ENCODE peak calls at places on chromosome 14, in ten cellular contexts. F is left colon; R is ecto neural progenitor cell; B is cardiac muscle cell; I is AG08395; N is HTR-8/SVneo; L is LHCN-M2; H is LoVo; Q is stimulated activated effector memory CD8-positive, alpha-beta T cell treated with anti-CD3 and anti-CD28 coated beads, Interleukin-12 subunit alpha, Interleukin-12 subunit beta, amount 100 ng/mL, for 72 hours; G is ovary. K is an unnamed sample.

GRCh38 chr14:24392327-24393098 is 6.3 kb upstream of the NYNRIN start:
- DNase-seq in F (no peak), R (no peak), B (no peak), I (peak), N (peak), L (no peak), H (peak), Q (no peak), G (no peak), K (peak)

GRCh38 chr14:98192946-98193345 is 1079.1 kb downstream of the BCL11B start:
- DNase-seq in F (no peak), R (no peak), B (no peak), I (no peak), N (no peak), L (no peak), H (no peak), Q (no peak), G (no peak), K (no peak)

GRCh38 chr14:75542585-75543091 is 20.4 kb downstream of the BATF start:
- DNase-seq in F (peak), R (no peak), B (peak), I (peak), N (no peak), L (no peak), H (no peak), Q (peak), G (no peak), K (no peak)

GRCh38 chr14:102495482-102496330 is 13.9 kb downstream of the ANKRD9 start:
- DNase-seq in F (no peak), R (peak), B (no peak), I (no peak), N (no peak), L (no peak), H (no peak), Q (no peak), G (no peak), K (no peak)

GRCh38 chr14:54572316-54572715 is 5.4 kb downstream of the SAMD4A start:
- DNase-seq in F (no peak), R (no peak), B (peak), I (no peak), N (no peak), L (peak), H (no peak), Q (no peak), G (no peak), K (peak)

GRCh38 chr14:45377201-45377600 is 124.2 kb upstream of the MIS18BP1 start:
- DNase-seq in F (no peak), R (no peak), B (no peak), I (no peak), N (no peak), L (no peak), H (no peak), Q (no peak), G (no peak), K (no peak)

GRCh38 chr14:68977741-68978549 is 1.2 kb downstream of the ACTN1 start:
- DNase-seq in F (peak), R (peak), B (peak), I (peak), N (peak), L (peak), H (no peak), Q (peak), G (peak), K (peak)

GRCh38 chr14:101500061-101500460 is 61.2 kb upstream of the DIO3 start:
- DNase-seq in F (no peak), R (no peak), B (no peak), I (no peak), N (no peak), L (no peak), H (no peak), Q (no peak), G (no peak), K (no peak)

GRCh38 chr14:85387181-85387580 is 142.8 kb upstream of the FLRT2 start:
- DNase-seq in F (no peak), R (no peak), B (no peak), I (no peak), N (no peak), L (peak), H (no peak), Q (no peak), G (no peak), K (no peak)

GRCh38 chr14:32657081-32657480 is 281.6 kb upstream of the NPAS3 start:
- DNase-seq in F (no peak), R (no peak), B (no peak), I (peak), N (no peak), L (peak), H (no peak), Q (no peak), G (no peak), K (no peak)

GRCh38 chr14:85415015-85415712 is 114.8 kb upstream of the FLRT2 start:
- DNase-seq in F (peak), R (no peak), B (no peak), I (peak), N (peak), L (peak), H (peak), Q (no peak), G (peak), K (peak)

GRCh38 chr14:32200368-32201195 is 1.3 kb upstream of the RNU6-7 start:
- DNase-seq in F (no peak), R (no peak), B (no peak), I (no peak), N (no peak), L (no peak), H (no peak), Q (no peak), G (no peak), K (no peak)

GRCh38 chr14:31950760-31951637 is 126.1 kb upstream of the ARHGAP5 start:
- DNase-seq in F (peak), R (peak), B (peak), I (peak), N (peak), L (peak), H (peak), Q (no peak), G (peak), K (peak)

GRCh38 chr14:65164068-65164824 is 61.9 kb upstream of the MAX start:
- DNase-seq in F (no peak), R (no peak), B (peak), I (peak), N (peak), L (peak), H (peak), Q (peak), G (no peak), K (peak)

K was measured in HEK293T.